ENCODE peak calls at places on chromosomes 3 and 15, in four cellular contexts. One of them, this sample, is unnamed.

GRCh38 chr3:153246805-153247204 is 84.8 kb downstream of the RAP2B start:
- DNase-seq in type B pancreatic cell: no peak
- DNase-seq in GM10248: no peak
- DNase-seq in chondrocyte: no peak
- DNase-seq in this sample: no peak

GRCh38 chr15:34713635-34714034 is 41.2 kb downstream of the GJD2 start:
- DNase-seq in type B pancreatic cell: no peak
- DNase-seq in GM10248: no peak
- DNase-seq in chondrocyte: no peak
- DNase-seq in this sample: no peak

GRCh38 chr3:143674100-143674968 is 173.9 kb downstream of the SLC9A9 start:
- DNase-seq in type B pancreatic cell: peak
- DNase-seq in chondrocyte: no peak
- DNase-seq in GM10248: peak
- DNase-seq in this sample: peak

GRCh38 chr3:76365284-76365683 is 579.9 kb upstream of the ZNF717 start:
- DNase-seq in chondrocyte: no peak
- DNase-seq in GM10248: no peak
- DNase-seq in type B pancreatic cell: no peak
- DNase-seq in this sample: no peak

GRCh38 chr3:196804775-196805174 is 62.9 kb upstream of the SENP5 start:
- DNase-seq in chondrocyte: no peak
- DNase-seq in GM10248: no peak
- DNase-seq in type B pancreatic cell: no peak
- DNase-seq in this sample: no peak

GRCh38 chr3:188938999-188939398 is 232.8 kb upstream of the TPRG1 start:
- DNase-seq in chondrocyte: no peak
- DNase-seq in type B pancreatic cell: no peak
- DNase-seq in GM10248: no peak
- DNase-seq in this sample: no peak

GRCh38 chr15:94968133-94968532 is 736.8 kb downstream of the MCTP2 start:
- DNase-seq in type B pancreatic cell: no peak
- DNase-seq in GM10248: no peak
- DNase-seq in chondrocyte: no peak
- DNase-seq in this sample: no peak

GRCh38 chr15:25652697-25653096 is 210.4 kb downstream of the ATP10A start:
- DNase-seq in chondrocyte: no peak
- DNase-seq in GM10248: no peak
- DNase-seq in type B pancreatic cell: no peak
- DNase-seq in this sample: no peak

GRCh38 chr15:88708256-88709054 is 69.6 kb downstream of the ISG20 start:
- DNase-seq in chondrocyte: no peak
- DNase-seq in type B pancreatic cell: no peak
- DNase-seq in GM10248: no peak
- DNase-seq in this sample: no peak

GRCh38 chr15:91548588-91548987 is 304.9 kb upstream of the SLCO3A1 start:
- DNase-seq in chondrocyte: no peak
- DNase-seq in GM10248: no peak
- DNase-seq in type B pancreatic cell: no peak
- DNase-seq in this sample: no peak

GRCh38 chr3:14539384-14540208 is 546 bp downstream of the GRIP2 start:
- DNase-seq in type B pancreatic cell: no peak
- DNase-seq in GM10248: no peak
- DNase-seq in chondrocyte: peak
- DNase-seq in this sample: no peak

GRCh38 chr15:80779658-80780415 is 667 bp downstream of the CEMIP start:
- DNase-seq in GM10248: no peak
- DNase-seq in chondrocyte: no peak
- DNase-seq in type B pancreatic cell: no peak
- DNase-seq in this sample: no peak

GRCh38 chr15:80895965-80896364 is 93.7 kb downstream of the MESD start:
- DNase-seq in type B pancreatic cell: no peak
- DNase-seq in GM10248: no peak
- DNase-seq in chondrocyte: no peak
- DNase-seq in this sample: no peak

GRCh38 chr3:146968204-146968651 is 363.1 kb upstream of the PLSCR5 start:
- DNase-seq in chondrocyte: no peak
- DNase-seq in type B pancreatic cell: no peak
- DNase-seq in GM10248: no peak
- DNase-seq in this sample: no peak

GRCh38 chr15:69357773-69358765 is 56.1 kb upstream of the KIF23 start:
- DNase-seq in GM10248: no peak
- DNase-seq in chondrocyte: no peak
- DNase-seq in type B pancreatic cell: no peak
- DNase-seq in this sample: no peak

GRCh38 chr3:112333002-112333385 is at the start of gene CD200:
- DNase-seq in GM10248: peak
- DNase-seq in type B pancreatic cell: peak
- DNase-seq in chondrocyte: peak
- DNase-seq in this sample: no peak

GRCh38 chr3:11136871-11137626 is 17.2 kb upstream of the HRH1 start:
- DNase-seq in chondrocyte: no peak
- DNase-seq in GM10248: no peak
- DNase-seq in type B pancreatic cell: no peak
- DNase-seq in this sample: peak

GRCh38 chr3:153290278-153291015 is 128.4 kb downstream of the RAP2B start:
- DNase-seq in chondrocyte: no peak
- DNase-seq in GM10248: no peak
- DNase-seq in type B pancreatic cell: no peak
- DNase-seq in this sample: no peak

GRCh38 chr3:120162400-120162799 is 68.2 kb upstream of the GSK3B start:
- DNase-seq in chondrocyte: no peak
- DNase-seq in type B pancreatic cell: no peak
- DNase-seq in GM10248: no peak
- DNase-seq in this sample: no peak

GRCh38 chr3:29153811-29154210 is 127.1 kb upstream of the RBMS3 start:
- DNase-seq in chondrocyte: no peak
- DNase-seq in GM10248: no peak
- DNase-seq in type B pancreatic cell: no peak
- DNase-seq in this sample: no peak

GRCh38 chr3:188518416-188518815 is 364.5 kb downstream of the LPP start:
- DNase-seq in type B pancreatic cell: no peak
- DNase-seq in chondrocyte: no peak
- DNase-seq in GM10248: no peak
- DNase-seq in this sample: no peak

GRCh38 chr3:72447059-72447946 is 400.9 kb downstream of the SHQ1 start:
- DNase-seq in chondrocyte: peak
- DNase-seq in type B pancreatic cell: peak
- DNase-seq in GM10248: peak
- DNase-seq in this sample: peak

GRCh38 chr15:28918141-28918983 is 32.6 kb downstream of the APBA2 start:
- DNase-seq in GM10248: no peak
- DNase-seq in chondrocyte: peak
- DNase-seq in type B pancreatic cell: no peak
- DNase-seq in this sample: no peak

GRCh38 chr3:138369151-138369900 is 20.9 kb downstream of the MRAS start:
- DNase-seq in GM10248: no peak
- DNase-seq in chondrocyte: no peak
- DNase-seq in type B pancreatic cell: no peak
- DNase-seq in this sample: no peak

GRCh38 chr3:57757642-57758297 is 1.7 kb downstream of the SLMAP start:
- DNase-seq in type B pancreatic cell: no peak
- DNase-seq in chondrocyte: no peak
- DNase-seq in GM10248: no peak
- DNase-seq in this sample: no peak

GRCh38 chr3:30810617-30811016 is 83.8 kb downstream of the GADL1 start:
- DNase-seq in chondrocyte: no peak
- DNase-seq in GM10248: no peak
- DNase-seq in type B pancreatic cell: no peak
- DNase-seq in this sample: no peak

GRCh38 chr3:94472511-94472910 is 409.6 kb downstream of the NSUN3 start:
- DNase-seq in type B pancreatic cell: no peak
- DNase-seq in chondrocyte: no peak
- DNase-seq in GM10248: no peak
- DNase-seq in this sample: no peak

This sample was measured in esophagus muscularis mucosa.